ENCODE peak calls at places on chromosomes 5 and 9, in six cellular contexts. C, N, S, H, L and D are unnamed samples.
A peak's percentile ranks its signal among the peaks of the same experiment; 100 is the strongest.

GRCh38 chr9:98099346-98099745 is 19.7 kb downstream of the TRIM14 start:
- DNase-seq in L (no peak), N (no peak), S (no peak), H (no peak), C (no peak), D (no peak)

GRCh38 chr9:78777747-78778146 is 480.8 kb downstream of the PSAT1 start:
- DNase-seq in L (no peak), S (no peak), C (no peak), N (no peak), H (no peak), D (no peak)

GRCh38 chr5:87120518-87121314 is 147.0 kb upstream of the RASA1 start:
- DNase-seq in C (no peak), H (peak; percentile 72), S (no peak), N (no peak), L (peak; percentile 28), D (no peak)

GRCh38 chr9:136122425-136123383 is 4.0 kb upstream of the TMEM250 start:
- DNase-seq in S (peak; percentile 86), N (peak; percentile 69), H (no peak), L (peak; percentile 79), C (peak; percentile 71), D (peak; percentile 50)

GRCh38 chr9:127336708-127337352 is 60.1 kb upstream of the SLC2A8 start:
- DNase-seq in N (no peak), C (peak; percentile 66), S (no peak), H (peak; percentile 78), L (no peak), D (no peak)

GRCh38 chr9:110601098-110601497 is 21.6 kb upstream of the SVEP1 start:
- DNase-seq in C (no peak), L (no peak), N (no peak), S (no peak), H (no peak), D (no peak)

GRCh38 chr5:115262066-115262404 is 642 bp downstream of the PGGT1B start:
- DNase-seq in H (peak; percentile 12), N (peak; percentile 11), C (peak; percentile 29), L (no peak), S (no peak), D (no peak)

GRCh38 chr9:108565651-108566378 is 290.0 kb downstream of the ACTL7B start:
- DNase-seq in L (peak; percentile 72), H (peak; percentile 68), N (peak; percentile 72), S (peak; percentile 67), C (peak; percentile 67), D (peak; percentile 80)